ENCODE peak calls at places on chromosomes 11 and 22, in five cellular contexts. R is fibroblast of lung, H is lower lobe of right lung, O is hepatocyte, Q is PC-3. Y is an unnamed sample.

GRCh38 chr11:35681181-35681767 is 18.7 kb downstream of the TRIM44 start:
- DNase-seq in O (no peak), Q (peak; percentile 8), H (no peak), R (no peak), Y (no peak)

GRCh38 chr11:117984471-117984870 is 1.7 kb upstream of the IL10RA start:
- DNase-seq in R (no peak), H (no peak), O (no peak), Q (no peak), Y (no peak)

GRCh38 chr11:65590240-65590738 is 5.3 kb downstream of the KCNK7 start:
- DNase-seq in O (no peak), R (no peak), H (no peak), Q (no peak), Y (no peak)

GRCh38 chr11:508956-509355 is 1.9 kb upstream of the RNH1 start:
- DNase-seq in R (no peak), O (no peak), H (no peak), Q (no peak), Y (no peak)

GRCh38 chr11:61834278-61835004 is 6.3 kb downstream of the FADS2 start:
- DNase-seq in R (peak; percentile 82), O (peak; percentile 43), Q (peak; percentile 34), H (no peak), Y (peak; percentile 76)

GRCh38 chr11:126169291-126169690 is 42.2 kb downstream of the RPUSD4 start:
- DNase-seq in R (no peak), H (no peak), Q (no peak), O (no peak), Y (no peak)

GRCh38 chr11:34940026-34940677 is 23.7 kb downstream of the PDHX start:
- DNase-seq in R (peak; percentile 88), Q (no peak), O (no peak), H (no peak), Y (peak; percentile 88)

GRCh38 chr11:67583319-67584204 is at the start of gene GSTP1:
- DNase-seq in R (peak; percentile 87), H (peak; percentile 95), Q (peak; percentile 83), O (peak; percentile 98), Y (peak; percentile 76)

GRCh38 chr11:64545605-64546004 is 45.4 kb upstream of the SLC22A12 start:
- DNase-seq in R (peak; percentile 78), O (no peak), Q (peak; percentile 97), H (peak; percentile 39), Y (peak; percentile 67)

DNA sequence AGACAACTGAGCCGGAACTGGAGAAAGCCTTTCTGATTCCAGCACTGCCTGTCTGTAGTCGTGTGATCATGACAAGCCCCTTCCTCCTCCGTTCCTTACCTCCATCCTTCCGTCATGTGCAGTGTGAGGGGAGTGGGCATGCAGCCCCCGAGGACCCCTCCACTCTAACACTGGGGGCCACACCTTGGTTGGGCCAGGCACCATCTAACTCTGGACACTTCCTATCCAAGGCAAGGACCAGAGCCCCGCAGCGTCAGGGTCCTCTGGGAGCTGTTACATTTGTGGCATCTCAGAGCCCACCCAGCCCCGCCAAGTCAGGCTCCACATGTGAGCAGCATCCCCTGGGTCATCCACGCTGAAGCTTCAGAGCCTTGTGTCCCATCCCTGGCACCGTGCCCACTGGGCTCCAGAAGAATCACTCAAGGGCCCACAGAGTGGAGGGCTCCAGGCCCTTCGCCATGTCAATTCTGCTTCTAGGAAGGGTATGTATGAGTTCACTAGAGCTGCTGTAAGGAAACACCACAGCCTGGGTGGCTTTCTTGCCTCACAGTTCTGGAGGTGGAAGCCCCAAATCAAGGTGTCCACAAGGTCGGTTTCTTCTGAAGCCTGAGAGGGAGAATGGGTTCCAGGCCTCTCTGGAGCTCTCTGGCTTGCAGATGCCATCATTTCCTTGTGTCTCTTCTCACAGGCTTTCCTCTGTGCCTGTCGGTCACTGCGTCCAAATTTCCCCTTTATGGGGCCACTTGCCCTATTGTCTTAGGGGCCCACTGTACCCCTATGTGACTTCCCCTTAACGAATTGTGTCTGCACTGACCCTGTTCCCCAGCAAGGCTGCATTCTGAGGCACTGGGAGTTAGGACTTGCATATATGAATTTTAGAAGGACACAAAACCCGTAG is 1475.8 kb downstream of the TBC1D22A start:
- DNase-seq in Q (no peak), O (no peak), H (no peak), R (no peak), Y (no peak)
- H3K4me1 ChIP-seq in Q (no peaks in the 10 kb centered on the region), O (no peaks in the 10 kb centered on the region), H (no peaks in the 10 kb centered on the region), R (no peaks in the 10 kb centered on the region), Y (no peaks in the 10 kb centered on the region)

DNA sequence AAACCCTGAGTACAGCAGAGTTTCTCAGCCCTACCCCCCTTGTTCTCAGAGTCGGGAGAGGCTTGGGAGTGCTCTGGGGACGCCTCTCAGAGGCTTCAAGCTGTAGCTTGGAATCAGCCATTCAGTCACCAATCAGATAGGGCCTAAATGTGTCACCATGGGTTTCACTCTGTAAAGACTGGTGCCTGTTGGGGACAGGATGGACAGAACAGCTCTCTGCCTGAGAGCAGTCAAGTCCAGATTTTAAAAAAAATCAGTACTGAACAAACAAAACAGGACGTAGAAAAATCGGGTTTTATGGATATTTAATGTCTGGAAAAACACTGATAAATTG is 1.3 kb downstream of the FADD start:
- DNase-seq in H (no peak), R (no peak), O (peak; percentile 35), Q (no peak), Y (no peak)
- H3K4me1 ChIP-seq in H (peaks cover 20% of the 10 kb centered on the region), R (peaks cover 7% of the 10 kb centered on the region), O (peaks cover 12% of the 10 kb centered on the region), Q (peaks cover 26% of the 10 kb centered on the region), Y (peaks cover 21% of the 10 kb centered on the region)

GRCh38 chr11:57276169-57276854 is 39.3 kb upstream of the APLNR start:
- DNase-seq in Q (no peak), R (no peak), O (no peak), H (no peak), Y (no peak)
- H3K4me1 ChIP-seq in Q (peaks cover 20% of the 10 kb centered on the region), R (peaks cover 16% of the 10 kb centered on the region), O (peaks cover 6% of the 10 kb centered on the region), H (peaks cover 34% of the 10 kb centered on the region), Y (peaks cover 4% of the 10 kb centered on the region)

GRCh38 chr11:47359586-47359985 is 7.1 kb upstream of the MYBPC3 start:
- DNase-seq in R (no peak), Q (no peak), H (peak; percentile 50), O (no peak), Y (no peak)

GRCh38 chr11:47361419-47361818 is 8.9 kb upstream of the MYBPC3 start:
- DNase-seq in R (no peak), O (no peak), H (no peak), Q (no peak), Y (no peak)

GRCh38 chr11:47359162-47359561 is 6.7 kb upstream of the MYBPC3 start:
- DNase-seq in O (no peak), R (no peak), H (peak; percentile 16), Q (no peak), Y (no peak)

GRCh38 chr11:47358731-47359051 is 6.2 kb upstream of the MYBPC3 start:
- DNase-seq in R (no peak), Q (no peak), O (no peak), H (peak; percentile 30), Y (no peak)

DNA sequence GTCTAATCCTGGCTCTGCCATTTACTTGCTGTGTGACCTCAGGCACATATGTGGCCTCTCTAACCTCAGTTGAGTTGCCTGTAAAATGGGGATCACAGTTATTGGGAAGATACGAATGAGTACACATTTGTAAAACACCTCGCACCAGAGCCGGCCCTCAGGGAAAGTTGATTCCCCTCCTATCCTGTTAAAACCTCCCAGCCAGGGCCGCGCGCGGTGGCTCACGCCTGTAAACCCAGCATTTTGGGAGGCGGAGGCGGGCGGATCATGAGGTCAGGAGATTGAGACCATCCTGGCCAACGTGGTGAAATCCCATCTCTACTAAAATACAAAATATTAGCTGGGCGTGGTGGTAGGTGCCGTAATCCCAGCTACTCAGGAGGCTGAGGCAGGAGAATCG is 7.8 kb upstream of the MYBPC3 start:
- DNase-seq in H (no peak), O (no peak), Q (no peak), R (no peak), Y (no peak)
- H3K4me1 ChIP-seq in H (peaks cover 7% of the 10 kb centered on the region), O (no peaks in the 10 kb centered on the region), Q (no peaks in the 10 kb centered on the region), R (no peaks in the 10 kb centered on the region), Y (no peaks in the 10 kb centered on the region)

DNA sequence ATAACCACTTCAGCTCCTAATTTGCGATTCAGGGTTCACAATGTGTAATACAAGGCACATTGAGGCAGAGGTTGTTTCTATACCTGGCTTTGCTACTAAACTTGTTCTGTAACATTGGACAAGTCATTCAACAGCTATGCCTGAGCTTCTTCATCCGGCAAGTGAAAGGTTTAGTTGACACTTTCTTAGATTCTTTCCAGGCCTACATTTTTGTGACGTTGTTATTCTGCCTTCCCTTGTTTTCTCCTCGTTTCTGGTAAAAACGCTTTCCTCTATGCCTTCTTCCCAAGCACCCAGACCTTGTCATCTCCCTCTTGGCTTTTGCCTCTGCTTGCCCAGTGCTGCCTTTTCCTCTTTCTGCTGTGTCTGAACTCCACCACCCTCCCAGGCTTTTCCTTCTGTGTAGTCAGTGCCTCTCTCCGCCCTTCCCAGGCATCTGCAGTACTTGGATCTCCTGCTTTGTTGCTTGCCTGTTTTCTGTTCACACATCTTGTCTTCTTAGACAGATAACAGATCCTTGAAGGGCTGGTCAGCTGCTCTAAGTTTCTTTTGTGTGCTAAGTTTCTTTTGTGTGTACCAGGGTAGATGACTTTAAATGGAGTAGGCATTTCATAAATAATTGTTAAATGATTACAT is 1.4 kb upstream of the AMOTL1 start:
- DNase-seq in O (peak; percentile 70), H (no peak), R (no peak), Q (peak; percentile 61), Y (no peak)
- H3K4me1 ChIP-seq in O (peaks cover 38% of the 10 kb centered on the region), H (peaks cover 37% of the 10 kb centered on the region), R (no peaks in the 10 kb centered on the region), Q (peaks cover 40% of the 10 kb centered on the region), Y (peaks cover 21% of the 10 kb centered on the region)